ENCODE peak calls at places on chromosomes 4 and X, in seven cellular contexts. One of them, this sample, is unnamed.

GRCh38 chr4:169723207-169723606 is 34.5 kb downstream of the HPF1 start:
- DNase-seq in left ventricle myocardium inferior: no peak
- DNase-seq in sigmoid colon: no peak
- DNase-seq in fibroblast of the aortic adventitia: no peak
- DNase-seq in thoracic aorta: no peak
- DNase-seq in gastrocnemius medialis: no peak
- DNase-seq in AG10803: peak; percentile 6
- DNase-seq in this sample: peak; percentile 14

GRCh38 chr4:47071863-47072441 is 40.6 kb downstream of the GABRB1 start:
- DNase-seq in left ventricle myocardium inferior: no peak
- DNase-seq in sigmoid colon: no peak
- DNase-seq in fibroblast of the aortic adventitia: peak; percentile 71
- DNase-seq in AG10803: no peak
- DNase-seq in gastrocnemius medialis: no peak
- DNase-seq in thoracic aorta: no peak
- DNase-seq in this sample: peak; percentile 5

GRCh38 chrX:40166582-40166981 is 68.8 kb upstream of the BCOR start:
- DNase-seq in fibroblast of the aortic adventitia: peak; percentile 70
- DNase-seq in gastrocnemius medialis: no peak
- DNase-seq in thoracic aorta: no peak
- DNase-seq in AG10803: peak; percentile 76
- DNase-seq in sigmoid colon: no peak
- DNase-seq in left ventricle myocardium inferior: no peak
- DNase-seq in this sample: peak; percentile 56

GRCh38 chr4:184671101-184671500 is 21.6 kb downstream of the PRIMPOL start:
- DNase-seq in thoracic aorta: no peak
- DNase-seq in fibroblast of the aortic adventitia: no peak
- DNase-seq in AG10803: no peak
- DNase-seq in gastrocnemius medialis: no peak
- DNase-seq in left ventricle myocardium inferior: no peak
- DNase-seq in sigmoid colon: no peak
- DNase-seq in this sample: no peak

GRCh38 chr4:184757810-184758209 is 23.9 kb upstream of the CENPU start:
- DNase-seq in gastrocnemius medialis: no peak
- DNase-seq in AG10803: peak; percentile 85
- DNase-seq in thoracic aorta: no peak
- DNase-seq in fibroblast of the aortic adventitia: peak; percentile 68
- DNase-seq in sigmoid colon: no peak
- DNase-seq in left ventricle myocardium inferior: no peak
- DNase-seq in this sample: peak; percentile 73

GRCh38 chr4:74433043-74433442 is 11.9 kb upstream of the AREG start:
- DNase-seq in gastrocnemius medialis: no peak
- DNase-seq in AG10803: no peak
- DNase-seq in sigmoid colon: no peak
- DNase-seq in thoracic aorta: no peak
- DNase-seq in left ventricle myocardium inferior: no peak
- DNase-seq in fibroblast of the aortic adventitia: peak; percentile 26
- DNase-seq in this sample: peak; percentile 65

GRCh38 chrX:19440713-19441112 is 74.6 kb downstream of the MAP3K15 start:
- DNase-seq in AG10803: peak; percentile 8
- DNase-seq in gastrocnemius medialis: no peak
- DNase-seq in fibroblast of the aortic adventitia: peak; percentile 35
- DNase-seq in left ventricle myocardium inferior: no peak
- DNase-seq in sigmoid colon: no peak
- DNase-seq in thoracic aorta: no peak
- DNase-seq in this sample: peak; percentile 65

GRCh38 chrX:48997455-48997854 is 4.6 kb downstream of the GRIPAP1 start:
- DNase-seq in sigmoid colon: no peak
- DNase-seq in AG10803: no peak
- DNase-seq in fibroblast of the aortic adventitia: no peak
- DNase-seq in thoracic aorta: no peak
- DNase-seq in left ventricle myocardium inferior: no peak
- DNase-seq in gastrocnemius medialis: no peak
- DNase-seq in this sample: no peak

GRCh38 chrX:68090266-68090665 is 343.0 kb downstream of the OPHN1 start:
- DNase-seq in AG10803: peak; percentile 8
- DNase-seq in left ventricle myocardium inferior: no peak
- DNase-seq in fibroblast of the aortic adventitia: peak; percentile 11
- DNase-seq in gastrocnemius medialis: no peak
- DNase-seq in sigmoid colon: no peak
- DNase-seq in thoracic aorta: no peak
- DNase-seq in this sample: no peak

GRCh38 chr4:185911556-185912064 is 99.6 kb upstream of the SORBS2 start:
- DNase-seq in left ventricle myocardium inferior: no peak
- DNase-seq in gastrocnemius medialis: no peak
- DNase-seq in fibroblast of the aortic adventitia: peak; percentile 15
- DNase-seq in thoracic aorta: no peak
- DNase-seq in sigmoid colon: no peak
- DNase-seq in AG10803: no peak
- DNase-seq in this sample: peak; percentile 43

GRCh38 chr4:143939528-143939927 is 34.2 kb upstream of the GYPE start:
- DNase-seq in fibroblast of the aortic adventitia: no peak
- DNase-seq in AG10803: no peak
- DNase-seq in thoracic aorta: no peak
- DNase-seq in left ventricle myocardium inferior: no peak
- DNase-seq in sigmoid colon: no peak
- DNase-seq in gastrocnemius medialis: no peak
- DNase-seq in this sample: no peak

GRCh38 chr4:106767991-106768390 is 268.1 kb downstream of the DKK2 start:
- DNase-seq in fibroblast of the aortic adventitia: no peak
- DNase-seq in sigmoid colon: no peak
- DNase-seq in thoracic aorta: no peak
- DNase-seq in gastrocnemius medialis: no peak
- DNase-seq in left ventricle myocardium inferior: no peak
- DNase-seq in AG10803: no peak
- DNase-seq in this sample: no peak

GRCh38 chr4:108336076-108336475 is 167.3 kb upstream of the LEF1 start:
- DNase-seq in gastrocnemius medialis: no peak
- DNase-seq in fibroblast of the aortic adventitia: no peak
- DNase-seq in thoracic aorta: no peak
- DNase-seq in AG10803: peak; percentile 70
- DNase-seq in sigmoid colon: no peak
- DNase-seq in left ventricle myocardium inferior: no peak
- DNase-seq in this sample: peak; percentile 16

GRCh38 chr4:83542225-83542624 is 6.3 kb downstream of the GPAT3 start:
- DNase-seq in gastrocnemius medialis: peak; percentile 18
- DNase-seq in left ventricle myocardium inferior: no peak
- DNase-seq in thoracic aorta: no peak
- DNase-seq in fibroblast of the aortic adventitia: no peak
- DNase-seq in AG10803: no peak
- DNase-seq in sigmoid colon: no peak
- DNase-seq in this sample: peak; percentile 11

GRCh38 chr4:14749910-14750309 is 252.4 kb upstream of the CPEB2 start:
- DNase-seq in left ventricle myocardium inferior: peak; percentile 29
- DNase-seq in fibroblast of the aortic adventitia: peak; percentile 14
- DNase-seq in thoracic aorta: no peak
- DNase-seq in AG10803: peak; percentile 12
- DNase-seq in sigmoid colon: peak; percentile 71
- DNase-seq in gastrocnemius medialis: no peak
- DNase-seq in this sample: peak; percentile 50

GRCh38 chr4:74631988-74632387 is 162.3 kb downstream of the BTC start:
- DNase-seq in gastrocnemius medialis: no peak
- DNase-seq in fibroblast of the aortic adventitia: no peak
- DNase-seq in AG10803: no peak
- DNase-seq in thoracic aorta: no peak
- DNase-seq in sigmoid colon: no peak
- DNase-seq in left ventricle myocardium inferior: no peak
- DNase-seq in this sample: no peak

GRCh38 chr4:16269742-16270522 is 43.7 kb upstream of the TAPT1 start:
- DNase-seq in gastrocnemius medialis: no peak
- DNase-seq in left ventricle myocardium inferior: no peak
- DNase-seq in thoracic aorta: no peak
- DNase-seq in fibroblast of the aortic adventitia: peak; percentile 98
- DNase-seq in AG10803: peak; percentile 99
- DNase-seq in sigmoid colon: no peak
- DNase-seq in this sample: peak; percentile 97

GRCh38 chr4:175369087-175369486 is 443.0 kb downstream of the GPM6A start:
- DNase-seq in sigmoid colon: no peak
- DNase-seq in AG10803: peak; percentile 78
- DNase-seq in thoracic aorta: no peak
- DNase-seq in left ventricle myocardium inferior: no peak
- DNase-seq in gastrocnemius medialis: no peak
- DNase-seq in fibroblast of the aortic adventitia: peak; percentile 59
- DNase-seq in this sample: no peak

GRCh38 chr4:166324321-166324720 is 451.3 kb downstream of the TLL1 start:
- DNase-seq in sigmoid colon: no peak
- DNase-seq in fibroblast of the aortic adventitia: peak; percentile 33
- DNase-seq in thoracic aorta: no peak
- DNase-seq in AG10803: no peak
- DNase-seq in gastrocnemius medialis: no peak
- DNase-seq in left ventricle myocardium inferior: no peak
- DNase-seq in this sample: peak; percentile 19

GRCh38 chr4:70746179-70746839 is 24.5 kb downstream of the RUFY3 start:
- DNase-seq in fibroblast of the aortic adventitia: peak; percentile 59
- DNase-seq in thoracic aorta: no peak
- DNase-seq in gastrocnemius medialis: no peak
- DNase-seq in sigmoid colon: no peak
- DNase-seq in AG10803: peak; percentile 89
- DNase-seq in left ventricle myocardium inferior: no peak
- DNase-seq in this sample: peak; percentile 91

GRCh38 chr4:121421594-121421993 is 40.8 kb upstream of the QRFPR start:
- DNase-seq in fibroblast of the aortic adventitia: peak; percentile 8
- DNase-seq in left ventricle myocardium inferior: no peak
- DNase-seq in AG10803: no peak
- DNase-seq in sigmoid colon: no peak
- DNase-seq in thoracic aorta: no peak
- DNase-seq in gastrocnemius medialis: no peak
- DNase-seq in this sample: peak; percentile 10
- TF ChIP-seq CTCF in fibroblast of the aortic adventitia: no peak
- TF ChIP-seq CTCF in left ventricle myocardium inferior: peak; percentile 70
- TF ChIP-seq CTCF in AG10803: peak; percentile 35
- TF ChIP-seq CTCF in sigmoid colon: peak; percentile 35
- TF ChIP-seq CTCF in thoracic aorta: no peak
- TF ChIP-seq CTCF in gastrocnemius medialis: no peak
- TF ChIP-seq CTCF in this sample: peak; percentile 40

DNA sequence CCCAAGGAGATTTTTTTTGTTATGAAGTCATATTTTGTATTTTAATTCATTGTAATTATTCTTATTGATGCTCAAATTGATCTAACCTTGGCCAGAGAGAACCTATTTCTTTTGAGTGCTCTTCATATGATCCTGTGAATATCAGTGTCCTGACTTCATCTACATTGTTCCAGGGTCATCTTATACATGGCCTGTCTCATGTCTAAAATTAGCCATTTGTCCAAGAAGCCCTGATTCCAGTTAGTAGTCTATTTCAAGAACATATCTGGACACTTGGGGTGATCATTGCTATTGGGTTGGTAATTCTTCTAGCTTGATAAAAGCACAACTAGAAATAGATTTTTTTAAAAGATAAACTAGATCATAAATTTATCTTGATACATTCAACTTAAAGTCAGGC is 266.2 kb downstream of the SPRY1 start:
- DNase-seq in fibroblast of the aortic adventitia: no peak
- DNase-seq in left ventricle myocardium inferior: no peak
- DNase-seq in sigmoid colon: no peak
- DNase-seq in thoracic aorta: no peak
- DNase-seq in AG10803: no peak
- DNase-seq in gastrocnemius medialis: no peak
- DNase-seq in this sample: no peak
- H3K4me3 ChIP-seq in fibroblast of the aortic adventitia: no peak overlapping the region
- H3K4me3 ChIP-seq in left ventricle myocardium inferior: no peak overlapping the region
- H3K4me3 ChIP-seq in sigmoid colon: no peak overlapping the region
- H3K4me3 ChIP-seq in thoracic aorta: no peak overlapping the region
- H3K4me3 ChIP-seq in AG10803: no peak overlapping the region
- H3K4me3 ChIP-seq in gastrocnemius medialis: no peak overlapping the region
- H3K4me3 ChIP-seq in this sample: no peak overlapping the region

GRCh38 chrX:57915680-57916079 is 5.4 kb upstream of the ZXDA start:
- DNase-seq in sigmoid colon: no peak
- DNase-seq in AG10803: no peak
- DNase-seq in left ventricle myocardium inferior: no peak
- DNase-seq in thoracic aorta: no peak
- DNase-seq in gastrocnemius medialis: no peak
- DNase-seq in fibroblast of the aortic adventitia: no peak
- DNase-seq in this sample: no peak

DNA sequence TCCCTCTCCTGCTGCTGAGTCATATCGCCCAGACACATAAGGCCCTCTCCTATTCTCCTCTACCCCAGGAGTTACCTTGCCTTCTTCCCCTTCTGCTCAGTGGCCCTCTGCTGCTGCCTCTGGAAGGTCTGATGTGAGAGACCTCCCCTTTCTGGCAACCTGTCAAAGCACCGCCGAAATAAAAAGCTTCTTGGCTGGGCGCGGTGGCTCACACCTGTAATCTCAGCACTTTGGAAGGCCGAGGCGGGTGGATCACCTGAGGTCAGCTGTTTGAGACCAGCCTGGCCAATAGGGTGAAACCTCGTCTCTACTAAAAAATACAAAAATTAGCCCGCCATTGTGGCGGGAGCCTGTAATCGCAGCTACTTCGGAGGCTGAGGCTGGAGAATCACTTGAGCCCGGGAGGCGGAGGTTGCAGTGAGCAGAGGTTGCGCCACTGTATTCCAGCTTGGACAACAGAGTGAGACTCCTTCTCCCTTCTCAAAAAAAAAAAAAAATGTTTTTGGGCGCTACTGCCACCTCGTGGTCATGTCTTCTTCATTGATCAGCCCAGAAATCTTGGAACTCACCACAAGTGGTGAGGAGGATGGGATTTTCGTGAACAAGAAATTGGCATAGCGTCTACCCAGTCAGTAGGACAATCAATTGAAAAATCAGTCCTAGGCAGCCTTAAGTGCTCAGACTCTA is 8.6 kb upstream of the ZXDA start:
- DNase-seq in AG10803: peak; percentile 52
- DNase-seq in sigmoid colon: no peak
- DNase-seq in gastrocnemius medialis: no peak
- DNase-seq in thoracic aorta: no peak
- DNase-seq in left ventricle myocardium inferior: peak; percentile 22
- DNase-seq in fibroblast of the aortic adventitia: peak; percentile 59
- DNase-seq in this sample: peak; percentile 51
- TF ChIP-seq CTCF in AG10803: peak; percentile 45
- TF ChIP-seq CTCF in sigmoid colon: peak; percentile 5
- TF ChIP-seq CTCF in gastrocnemius medialis: peak; percentile 36
- TF ChIP-seq CTCF in thoracic aorta: no peak
- TF ChIP-seq CTCF in left ventricle myocardium inferior: peak; percentile 60
- TF ChIP-seq CTCF in fibroblast of the aortic adventitia: peak; percentile 50
- TF ChIP-seq CTCF in this sample: peak; percentile 41

DNA sequence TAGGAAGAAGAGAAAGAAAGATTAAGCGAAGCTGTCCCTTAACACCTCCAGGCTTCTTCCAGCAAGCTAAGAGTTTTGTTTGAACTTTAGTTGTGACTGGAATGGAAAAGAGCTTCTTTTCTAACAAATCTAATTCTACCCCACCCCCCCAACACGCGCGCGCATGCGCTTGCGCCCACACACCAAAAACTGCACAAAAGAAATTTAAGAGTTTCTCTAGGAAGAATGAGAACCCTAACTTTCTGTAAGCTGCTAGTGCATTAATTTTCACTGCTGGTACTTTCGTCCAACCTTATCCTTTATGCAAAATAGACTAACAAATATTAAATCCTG is 9.0 kb upstream of the INTU start:
- DNase-seq in left ventricle myocardium inferior: no peak
- DNase-seq in thoracic aorta: no peak
- DNase-seq in fibroblast of the aortic adventitia: peak; percentile 27
- DNase-seq in sigmoid colon: no peak
- DNase-seq in gastrocnemius medialis: no peak
- DNase-seq in AG10803: peak; percentile 11
- DNase-seq in this sample: peak; percentile 27
- H3K4me3 ChIP-seq in left ventricle myocardium inferior: peak overlapping the region; percentile 69
- H3K4me3 ChIP-seq in thoracic aorta: peak overlapping the region; percentile 89
- H3K4me3 ChIP-seq in fibroblast of the aortic adventitia: peak overlapping the region; percentile 70
- H3K4me3 ChIP-seq in sigmoid colon: peak overlapping the region; percentile 68
- H3K4me3 ChIP-seq in gastrocnemius medialis: peak overlapping the region; percentile 57
- H3K4me3 ChIP-seq in AG10803: peak overlapping the region; percentile 64
- H3K4me3 ChIP-seq in this sample: peak overlapping the region; percentile 62